ENCODE peak calls at places on chromosomes 5 and 9, in nine cellular contexts. Q is GM20000; F is adipocyte; P is nephron progenitor cell; U is fibroblast of the conjunctiva; J is SJCRH30; D is AG08396; Y is CD8-positive, alpha-beta memory T cell; I is MCF 10A. S is an unnamed sample.
A peak's percentile ranks its signal among the peaks of the same experiment; 100 is the strongest.

GRCh38 chr9:138023394-138024124 is 146.0 kb downstream of the CACNA1B start:
- DNase-seq in J (no peak), Y (no peak), D (no peak), I (no peak), P (peak; percentile 50), F (no peak), Q (no peak), U (no peak), S (peak; percentile 5)

GRCh38 chr9:130661461-130662098 is 2.8 kb upstream of the PRDM12 start:
- DNase-seq in I (no peak), P (peak; percentile 37), D (no peak), Q (no peak), J (peak; percentile 71), U (no peak), F (peak; percentile 25), Y (no peak), S (no peak)

GRCh38 chr5:79845448-79846197 is 145.4 kb downstream of the MTX3 start:
- DNase-seq in F (peak; percentile 83), U (peak; percentile 69), I (peak; percentile 68), P (no peak), Y (no peak), Q (no peak), D (peak; percentile 71), J (peak; percentile 68), S (peak; percentile 79)

GRCh38 chr9:129596541-129597328 is 24.2 kb downstream of the C9orf50 start:
- DNase-seq in Y (no peak), P (peak; percentile 73), I (no peak), Q (no peak), D (peak; percentile 75), U (peak; percentile 78), J (peak; percentile 91), F (peak; percentile 73), S (peak; percentile 72)

GRCh38 chr9:87223397-87224246 is 274.0 kb upstream of the DAPK1 start:
- DNase-seq in I (no peak), Y (no peak), J (peak; percentile 70), D (peak; percentile 22), U (no peak), Q (no peak), P (no peak), F (no peak), S (no peak)

GRCh38 chr5:28766565-28767158 is 1728.3 kb upstream of the CDH9 start:
- DNase-seq in F (peak; percentile 87), P (peak; percentile 25), U (peak; percentile 56), I (peak; percentile 69), Y (no peak), Q (no peak), D (no peak), J (peak; percentile 54), S (peak; percentile 11)

GRCh38 chr5:4868140-4868735 is 271.9 kb upstream of the ADAMTS16 start:
- DNase-seq in Q (peak; percentile 73), U (no peak), F (peak; percentile 16), J (peak; percentile 61), Y (no peak), P (peak; percentile 79), D (peak; percentile 50), I (peak; percentile 71), S (peak; percentile 85)

GRCh38 chr5:14399054-14399657 is 182.4 kb upstream of the OTULINL start:
- DNase-seq in F (peak; percentile 90), J (peak; percentile 71), D (peak; percentile 29), I (peak; percentile 64), Q (peak; percentile 42), P (no peak), U (peak; percentile 68), Y (no peak), S (peak; percentile 64)

GRCh38 chr5:37786855-37787254 is 53.0 kb downstream of the GDNF start:
- DNase-seq in Y (no peak), D (peak; percentile 43), U (no peak), I (peak; percentile 45), F (peak; percentile 59), P (no peak), J (no peak), Q (no peak), S (peak; percentile 72)

GRCh38 chr9:110444911-110445310 is 107.2 kb upstream of the TXNDC8 start:
- DNase-seq in F (no peak), Y (no peak), J (no peak), D (peak; percentile 56), P (no peak), U (peak; percentile 20), I (peak; percentile 51), Q (no peak), S (peak; percentile 46)

GRCh38 chr9:70874451-70874850 is 247.0 kb downstream of the TRPM3 start:
- DNase-seq in Y (no peak), F (peak; percentile 51), J (no peak), D (no peak), Q (no peak), P (no peak), I (no peak), U (no peak), S (no peak)

GRCh38 chr9:79353856-79354520 is 217.8 kb upstream of the TLE4 start:
- DNase-seq in D (no peak), U (no peak), Y (no peak), I (peak; percentile 12), J (peak; percentile 26), Q (no peak), P (no peak), F (peak; percentile 41), S (peak; percentile 11)

GRCh38 chr9:101369286-101369685 is 15.5 kb downstream of the BAAT start:
- DNase-seq in U (no peak), J (no peak), P (no peak), Q (no peak), Y (no peak), D (no peak), F (no peak), I (no peak), S (peak; percentile 25)

GRCh38 chr9:91089405-91090131 is 272.1 kb downstream of the AUH start:
- DNase-seq in F (peak; percentile 60), Y (no peak), J (peak; percentile 34), I (peak; percentile 67), P (no peak), Q (peak; percentile 54), D (no peak), U (peak; percentile 49), S (peak; percentile 69)

GRCh38 chr5:93578179-93578812 is 2.7 kb downstream of the NR2F1-AS1 start:
- DNase-seq in F (no peak), Y (no peak), D (peak; percentile 31), Q (peak; percentile 10), U (no peak), J (no peak), P (no peak), I (no peak), S (no peak)

GRCh38 chr5:172943283-172943841 is 15.9 kb upstream of the RPL26L1 start:
- DNase-seq in J (peak; percentile 58), P (peak; percentile 38), I (no peak), D (peak; percentile 81), U (no peak), Y (no peak), Q (no peak), F (peak; percentile 62), S (peak; percentile 85)

GRCh38 chr5:159095882-159096554 is 3.7 kb downstream of the EBF1 start:
- DNase-seq in P (no peak), U (no peak), Y (no peak), F (no peak), J (no peak), I (no peak), Q (no peak), D (no peak), S (no peak)

GRCh38 chr9:19231126-19232035 is 888 bp downstream of the DENND4C start:
- DNase-seq in F (peak; percentile 40), Y (no peak), I (peak; percentile 33), D (peak; percentile 37), Q (peak; percentile 41), P (no peak), U (no peak), J (peak; percentile 31), S (peak; percentile 8)

GRCh38 chr5:154421868-154422267 is 23.9 kb upstream of the SAP30L start:
- DNase-seq in Y (no peak), P (no peak), J (peak; percentile 42), U (no peak), I (peak; percentile 45), D (no peak), F (peak; percentile 15), Q (peak; percentile 19), S (peak; percentile 9)

GRCh38 chr9:37840560-37841194 is 40.1 kb downstream of the DCAF10 start:
- DNase-seq in I (peak; percentile 83), F (peak; percentile 74), D (peak; percentile 35), U (peak; percentile 33), Q (no peak), P (no peak), J (no peak), Y (no peak), S (peak; percentile 38)

GRCh38 chr5:68021185-68021584 is 194.4 kb upstream of the PIK3R1 start:
- DNase-seq in Y (no peak), F (no peak), P (no peak), Q (no peak), D (no peak), I (no peak), J (no peak), U (no peak), S (no peak)

GRCh38 chr9:19976226-19976625 is 187.4 kb upstream of the SLC24A2 start:
- DNase-seq in I (no peak), Q (no peak), F (no peak), Y (no peak), U (no peak), J (no peak), D (no peak), P (no peak), S (no peak)

GRCh38 chr9:97735070-97735600 is 38.0 kb upstream of the XPA start:
- DNase-seq in I (no peak), U (no peak), J (no peak), Q (no peak), P (no peak), Y (no peak), F (no peak), D (no peak), S (no peak)

GRCh38 chr5:60700347-60700815 is 415 bp upstream of the DEPDC1B start:
- DNase-seq in J (peak; percentile 50), P (no peak), Q (peak; percentile 12), D (peak; percentile 14), I (peak; percentile 41), U (no peak), F (peak; percentile 43), Y (no peak), S (peak; percentile 17)

GRCh38 chr5:38845555-38846378 is at the start of gene OSMR:
- DNase-seq in P (peak; percentile 73), Y (no peak), F (peak; percentile 99), D (peak; percentile 98), J (peak; percentile 25), U (peak; percentile 96), Q (no peak), I (peak; percentile 99), S (peak; percentile 98)

GRCh38 chr9:113011911-113012381 is at the start of gene ZNF883:
- DNase-seq in D (peak; percentile 75), Y (no peak), P (peak; percentile 42), I (no peak), F (peak; percentile 72), J (no peak), Q (no peak), U (peak; percentile 60), S (peak; percentile 83)

GRCh38 chr5:106873558-106873957 is 797.2 kb downstream of the EFNA5 start:
- DNase-seq in P (no peak), F (no peak), Q (no peak), U (no peak), D (no peak), Y (no peak), J (peak; percentile 36), I (peak; percentile 97), S (no peak)

GRCh38 chr9:126223798-126224531 is 102.7 kb upstream of the MVB12B start:
- DNase-seq in Q (no peak), J (no peak), D (peak; percentile 5), F (no peak), P (no peak), U (no peak), I (no peak), Y (no peak), S (no peak)

S was measured in GM03348.